ENCODE peak calls at places on chromosomes 16 and 17, in eight cellular contexts. One of them, this sample, is unnamed.
A peak's percentile ranks its signal among the peaks of the same experiment; 100 is the strongest.

GRCh38 chr16:69501956-69502457 is 63.8 kb upstream of the NFAT5 start:
- DNase-seq in fibroblast of the aortic adventitia: peak; percentile 25
- DNase-seq in NB4: no peak
- DNase-seq in AG04450: no peak
- DNase-seq in left ventricle myocardium inferior: no peak
- DNase-seq in fibroblast of mammary gland: no peak
- DNase-seq in thoracic aorta: no peak
- DNase-seq in mammary epithelial cell: no peak
- DNase-seq in this sample: no peak

GRCh38 chr17:17685775-17686291 is 4.6 kb downstream of the RAI1 start:
- DNase-seq in fibroblast of the aortic adventitia: peak; percentile 79
- DNase-seq in NB4: peak; percentile 57
- DNase-seq in AG04450: peak; percentile 68
- DNase-seq in left ventricle myocardium inferior: no peak
- DNase-seq in fibroblast of mammary gland: peak; percentile 88
- DNase-seq in thoracic aorta: no peak
- DNase-seq in mammary epithelial cell: peak; percentile 91
- DNase-seq in this sample: peak; percentile 93

GRCh38 chr17:57830880-57831279 is 19.0 kb downstream of the MRPS23 start:
- DNase-seq in fibroblast of the aortic adventitia: no peak
- DNase-seq in NB4: no peak
- DNase-seq in AG04450: no peak
- DNase-seq in left ventricle myocardium inferior: no peak
- DNase-seq in fibroblast of mammary gland: no peak
- DNase-seq in thoracic aorta: no peak
- DNase-seq in mammary epithelial cell: no peak
- DNase-seq in this sample: no peak

GRCh38 chr17:64180089-64180488 is 50.1 kb upstream of the ERN1 start:
- DNase-seq in fibroblast of the aortic adventitia: peak; percentile 83
- DNase-seq in NB4: peak; percentile 86
- DNase-seq in AG04450: no peak
- DNase-seq in left ventricle myocardium inferior: no peak
- DNase-seq in fibroblast of mammary gland: peak; percentile 72
- DNase-seq in thoracic aorta: no peak
- DNase-seq in mammary epithelial cell: no peak
- DNase-seq in this sample: no peak

GRCh38 chr17:4743898-4744297 is 4.2 kb upstream of the CXCL16 start:
- DNase-seq in fibroblast of the aortic adventitia: no peak
- DNase-seq in NB4: no peak
- DNase-seq in AG04450: no peak
- DNase-seq in left ventricle myocardium inferior: no peak
- DNase-seq in fibroblast of mammary gland: no peak
- DNase-seq in thoracic aorta: no peak
- DNase-seq in mammary epithelial cell: no peak
- DNase-seq in this sample: no peak

GRCh38 chr17:50550661-50551432 is 3.9 kb downstream of the SPATA20 start:
- DNase-seq in fibroblast of the aortic adventitia: peak; percentile 92
- DNase-seq in NB4: peak; percentile 68
- DNase-seq in AG04450: peak; percentile 73
- DNase-seq in left ventricle myocardium inferior: peak; percentile 79
- DNase-seq in fibroblast of mammary gland: peak; percentile 92
- DNase-seq in thoracic aorta: peak; percentile 46
- DNase-seq in mammary epithelial cell: no peak
- DNase-seq in this sample: peak; percentile 56

GRCh38 chr17:8222380-8222629 is 11.9 kb upstream of the AURKB start:
- DNase-seq in fibroblast of the aortic adventitia: no peak
- DNase-seq in NB4: no peak
- DNase-seq in AG04450: no peak
- DNase-seq in left ventricle myocardium inferior: no peak
- DNase-seq in fibroblast of mammary gland: no peak
- DNase-seq in thoracic aorta: no peak
- DNase-seq in mammary epithelial cell: no peak
- DNase-seq in this sample: no peak

GRCh38 chr17:76927577-76927976 is 59.4 kb downstream of the MGAT5B start:
- DNase-seq in fibroblast of the aortic adventitia: no peak
- DNase-seq in NB4: no peak
- DNase-seq in AG04450: no peak
- DNase-seq in left ventricle myocardium inferior: no peak
- DNase-seq in fibroblast of mammary gland: no peak
- DNase-seq in thoracic aorta: no peak
- DNase-seq in mammary epithelial cell: no peak
- DNase-seq in this sample: no peak

GRCh38 chr17:266219-266618 is 84.8 kb upstream of the DOC2B start:
- DNase-seq in fibroblast of the aortic adventitia: no peak
- DNase-seq in NB4: no peak
- DNase-seq in AG04450: no peak
- DNase-seq in left ventricle myocardium inferior: no peak
- DNase-seq in fibroblast of mammary gland: no peak
- DNase-seq in thoracic aorta: no peak
- DNase-seq in mammary epithelial cell: no peak
- DNase-seq in this sample: no peak

GRCh38 chr17:17783825-17784598 is 52.8 kb downstream of the SREBF1 start:
- DNase-seq in fibroblast of the aortic adventitia: peak; percentile 36
- DNase-seq in NB4: peak; percentile 60
- DNase-seq in AG04450: no peak
- DNase-seq in left ventricle myocardium inferior: peak; percentile 66
- DNase-seq in fibroblast of mammary gland: peak; percentile 40
- DNase-seq in thoracic aorta: no peak
- DNase-seq in mammary epithelial cell: no peak
- DNase-seq in this sample: no peak

GRCh38 chr17:60421273-60422161 is 772 bp upstream of the CHCT1 start:
- DNase-seq in fibroblast of the aortic adventitia: peak; percentile 48
- DNase-seq in NB4: peak; percentile 87
- DNase-seq in AG04450: no peak
- DNase-seq in left ventricle myocardium inferior: peak; percentile 68
- DNase-seq in fibroblast of mammary gland: peak; percentile 44
- DNase-seq in thoracic aorta: peak; percentile 31
- DNase-seq in mammary epithelial cell: peak; percentile 26
- DNase-seq in this sample: peak; percentile 18

GRCh38 chr17:27403480-27404005 is 52.7 kb upstream of the KSR1 start:
- DNase-seq in fibroblast of the aortic adventitia: no peak
- DNase-seq in NB4: no peak
- DNase-seq in AG04450: no peak
- DNase-seq in left ventricle myocardium inferior: no peak
- DNase-seq in fibroblast of mammary gland: no peak
- DNase-seq in thoracic aorta: no peak
- DNase-seq in mammary epithelial cell: no peak
- DNase-seq in this sample: no peak

GRCh38 chr17:74813793-74814192 is 37.6 kb upstream of the NAT9 start:
- DNase-seq in fibroblast of the aortic adventitia: no peak
- DNase-seq in NB4: no peak
- DNase-seq in AG04450: no peak
- DNase-seq in left ventricle myocardium inferior: no peak
- DNase-seq in fibroblast of mammary gland: no peak
- DNase-seq in thoracic aorta: no peak
- DNase-seq in mammary epithelial cell: no peak
- DNase-seq in this sample: no peak

GRCh38 chr16:9934723-9935508 is 247.3 kb downstream of the GRIN2A start:
- DNase-seq in fibroblast of the aortic adventitia: peak; percentile 13
- DNase-seq in NB4: peak; percentile 1
- DNase-seq in AG04450: no peak
- DNase-seq in left ventricle myocardium inferior: peak; percentile 41
- DNase-seq in fibroblast of mammary gland: peak; percentile 1
- DNase-seq in thoracic aorta: peak; percentile 7
- DNase-seq in mammary epithelial cell: no peak
- DNase-seq in this sample: no peak

GRCh38 chr16:35339337-35339736 is 1879.9 kb downstream of the TP53TG3F start:
- DNase-seq in fibroblast of the aortic adventitia: no peak
- DNase-seq in NB4: no peak
- DNase-seq in AG04450: no peak
- DNase-seq in left ventricle myocardium inferior: no peak
- DNase-seq in fibroblast of mammary gland: peak; percentile 2
- DNase-seq in thoracic aorta: no peak
- DNase-seq in mammary epithelial cell: no peak
- DNase-seq in this sample: no peak

GRCh38 chr17:34568953-34569352 is 10.4 kb upstream of the TMEM132E start:
- DNase-seq in fibroblast of the aortic adventitia: no peak
- DNase-seq in NB4: no peak
- DNase-seq in AG04450: no peak
- DNase-seq in left ventricle myocardium inferior: no peak
- DNase-seq in fibroblast of mammary gland: no peak
- DNase-seq in thoracic aorta: no peak
- DNase-seq in mammary epithelial cell: no peak
- DNase-seq in this sample: no peak

GRCh38 chr16:21150375-21151001 is at the start of gene DNAH3:
- DNase-seq in fibroblast of the aortic adventitia: no peak
- DNase-seq in NB4: no peak
- DNase-seq in AG04450: no peak
- DNase-seq in left ventricle myocardium inferior: no peak
- DNase-seq in fibroblast of mammary gland: no peak
- DNase-seq in thoracic aorta: no peak
- DNase-seq in mammary epithelial cell: peak; percentile 90
- DNase-seq in this sample: peak; percentile 93

GRCh38 chr16:49431591-49432290 is 58.1 kb downstream of the C16orf78 start:
- DNase-seq in fibroblast of the aortic adventitia: no peak
- DNase-seq in NB4: no peak
- DNase-seq in AG04450: no peak
- DNase-seq in left ventricle myocardium inferior: no peak
- DNase-seq in fibroblast of mammary gland: no peak
- DNase-seq in thoracic aorta: no peak
- DNase-seq in mammary epithelial cell: no peak
- DNase-seq in this sample: no peak

GRCh38 chr16:89404561-89404960 is 85.8 kb downstream of the ANKRD11 start:
- DNase-seq in fibroblast of the aortic adventitia: no peak
- DNase-seq in NB4: no peak
- DNase-seq in AG04450: no peak
- DNase-seq in left ventricle myocardium inferior: peak; percentile 49
- DNase-seq in fibroblast of mammary gland: no peak
- DNase-seq in thoracic aorta: no peak
- DNase-seq in mammary epithelial cell: peak; percentile 62
- DNase-seq in this sample: peak; percentile 69

GRCh38 chr17:17567631-17568030 is 23.9 kb downstream of the PEMT start:
- DNase-seq in fibroblast of the aortic adventitia: peak; percentile 79
- DNase-seq in NB4: no peak
- DNase-seq in AG04450: no peak
- DNase-seq in left ventricle myocardium inferior: peak; percentile 76
- DNase-seq in fibroblast of mammary gland: peak; percentile 32
- DNase-seq in thoracic aorta: peak; percentile 37
- DNase-seq in mammary epithelial cell: no peak
- DNase-seq in this sample: no peak

GRCh38 chr17:17044846-17045561 is 2.7 kb downstream of the MPRIP start:
- DNase-seq in fibroblast of the aortic adventitia: peak; percentile 73
- DNase-seq in NB4: peak; percentile 92
- DNase-seq in AG04450: peak; percentile 26
- DNase-seq in left ventricle myocardium inferior: no peak
- DNase-seq in fibroblast of mammary gland: peak; percentile 71
- DNase-seq in thoracic aorta: no peak
- DNase-seq in mammary epithelial cell: peak; percentile 48
- DNase-seq in this sample: peak; percentile 27

GRCh38 chr16:58755989-58756649 is 22.0 kb upstream of the GOT2 start:
- DNase-seq in fibroblast of the aortic adventitia: peak; percentile 77
- DNase-seq in NB4: peak; percentile 88
- DNase-seq in AG04450: peak; percentile 38
- DNase-seq in left ventricle myocardium inferior: peak; percentile 62
- DNase-seq in fibroblast of mammary gland: peak; percentile 67
- DNase-seq in thoracic aorta: peak; percentile 19
- DNase-seq in mammary epithelial cell: peak; percentile 58
- DNase-seq in this sample: peak; percentile 69

GRCh38 chr17:16282522-16282921 is 65.5 kb downstream of the PIGL start:
- DNase-seq in fibroblast of the aortic adventitia: peak; percentile 89
- DNase-seq in NB4: no peak
- DNase-seq in AG04450: peak; percentile 66
- DNase-seq in left ventricle myocardium inferior: no peak
- DNase-seq in fibroblast of mammary gland: peak; percentile 90
- DNase-seq in thoracic aorta: no peak
- DNase-seq in mammary epithelial cell: peak; percentile 80
- DNase-seq in this sample: peak; percentile 89

GRCh38 chr16:31128711-31129567 is 6.6 kb downstream of the PRSS8 start:
- DNase-seq in fibroblast of the aortic adventitia: no peak
- DNase-seq in NB4: peak; percentile 98
- DNase-seq in AG04450: no peak
- DNase-seq in left ventricle myocardium inferior: peak; percentile 40
- DNase-seq in fibroblast of mammary gland: no peak
- DNase-seq in thoracic aorta: no peak
- DNase-seq in mammary epithelial cell: no peak
- DNase-seq in this sample: peak; percentile 59

GRCh38 chr16:53087101-53087500 is 32.3 kb downstream of the CHD9 start:
- DNase-seq in fibroblast of the aortic adventitia: peak; percentile 64
- DNase-seq in NB4: no peak
- DNase-seq in AG04450: no peak
- DNase-seq in left ventricle myocardium inferior: no peak
- DNase-seq in fibroblast of mammary gland: peak; percentile 87
- DNase-seq in thoracic aorta: no peak
- DNase-seq in mammary epithelial cell: no peak
- DNase-seq in this sample: no peak

GRCh38 chr17:65005858-65006257 is 50.7 kb downstream of the GNA13 start:
- DNase-seq in fibroblast of the aortic adventitia: no peak
- DNase-seq in NB4: no peak
- DNase-seq in AG04450: no peak
- DNase-seq in left ventricle myocardium inferior: no peak
- DNase-seq in fibroblast of mammary gland: no peak
- DNase-seq in thoracic aorta: no peak
- DNase-seq in mammary epithelial cell: no peak
- DNase-seq in this sample: no peak

GRCh38 chr16:85136213-85136704 is 24.0 kb upstream of the CIBAR2 start:
- DNase-seq in fibroblast of the aortic adventitia: no peak
- DNase-seq in NB4: peak; percentile 89
- DNase-seq in AG04450: no peak
- DNase-seq in left ventricle myocardium inferior: no peak
- DNase-seq in fibroblast of mammary gland: peak; percentile 61
- DNase-seq in thoracic aorta: no peak
- DNase-seq in mammary epithelial cell: no peak
- DNase-seq in this sample: no peak

GRCh38 chr16:2966803-2967184 is 2.4 kb upstream of the PAQR4 start:
- DNase-seq in fibroblast of the aortic adventitia: no peak
- DNase-seq in NB4: no peak
- DNase-seq in AG04450: no peak
- DNase-seq in left ventricle myocardium inferior: no peak
- DNase-seq in fibroblast of mammary gland: no peak
- DNase-seq in thoracic aorta: no peak
- DNase-seq in mammary epithelial cell: no peak
- DNase-seq in this sample: no peak
- TF ChIP-seq CTCF in fibroblast of the aortic adventitia: no peak
- TF ChIP-seq CTCF in NB4: no peak
- TF ChIP-seq CTCF in AG04450: no peak
- TF ChIP-seq CTCF in left ventricle myocardium inferior: peak; percentile 23
- TF ChIP-seq CTCF in fibroblast of mammary gland: no peak
- TF ChIP-seq CTCF in thoracic aorta: no peak
- TF ChIP-seq CTCF in mammary epithelial cell: no peak
- TF ChIP-seq CTCF in this sample: no peak

GRCh38 chr16:56852968-56853367 is 12.0 kb upstream of the SLC12A3 start:
- DNase-seq in fibroblast of the aortic adventitia: no peak
- DNase-seq in NB4: no peak
- DNase-seq in AG04450: no peak
- DNase-seq in left ventricle myocardium inferior: no peak
- DNase-seq in fibroblast of mammary gland: no peak
- DNase-seq in thoracic aorta: no peak
- DNase-seq in mammary epithelial cell: no peak
- DNase-seq in this sample: no peak
- TF ChIP-seq CTCF in fibroblast of the aortic adventitia: no peak
- TF ChIP-seq CTCF in NB4: no peak
- TF ChIP-seq CTCF in AG04450: no peak
- TF ChIP-seq CTCF in left ventricle myocardium inferior: no peak
- TF ChIP-seq CTCF in fibroblast of mammary gland: no peak
- TF ChIP-seq CTCF in thoracic aorta: no peak
- TF ChIP-seq CTCF in mammary epithelial cell: no peak
- TF ChIP-seq CTCF in this sample: no peak

GRCh38 chr17:68398731-68399637 is 58.3 kb downstream of the WIPI1 start:
- DNase-seq in fibroblast of the aortic adventitia: peak; percentile 76
- DNase-seq in NB4: peak; percentile 85
- DNase-seq in AG04450: peak; percentile 50
- DNase-seq in left ventricle myocardium inferior: peak; percentile 49
- DNase-seq in fibroblast of mammary gland: peak; percentile 86
- DNase-seq in thoracic aorta: no peak
- DNase-seq in mammary epithelial cell: peak; percentile 32
- DNase-seq in this sample: peak; percentile 50
- TF ChIP-seq CTCF in fibroblast of the aortic adventitia: peak; percentile 81
- TF ChIP-seq CTCF in NB4: peak; percentile 80
- TF ChIP-seq CTCF in AG04450: peak; percentile 90
- TF ChIP-seq CTCF in left ventricle myocardium inferior: peak; percentile 81
- TF ChIP-seq CTCF in fibroblast of mammary gland: peak; percentile 87
- TF ChIP-seq CTCF in thoracic aorta: peak; percentile 67
- TF ChIP-seq CTCF in mammary epithelial cell: peak; percentile 52
- TF ChIP-seq CTCF in this sample: peak; percentile 80

GRCh38 chr17:28675980-28676379 is 14.0 kb downstream of the SUPT6H start:
- DNase-seq in fibroblast of the aortic adventitia: no peak
- DNase-seq in NB4: peak; percentile 20
- DNase-seq in AG04450: no peak
- DNase-seq in left ventricle myocardium inferior: no peak
- DNase-seq in fibroblast of mammary gland: no peak
- DNase-seq in thoracic aorta: no peak
- DNase-seq in mammary epithelial cell: peak; percentile 16
- DNase-seq in this sample: peak; percentile 31
- TF ChIP-seq CTCF in fibroblast of the aortic adventitia: no peak
- TF ChIP-seq CTCF in NB4: peak; percentile 32
- TF ChIP-seq CTCF in AG04450: no peak
- TF ChIP-seq CTCF in left ventricle myocardium inferior: no peak
- TF ChIP-seq CTCF in fibroblast of mammary gland: no peak
- TF ChIP-seq CTCF in thoracic aorta: no peak
- TF ChIP-seq CTCF in mammary epithelial cell: peak; percentile 45
- TF ChIP-seq CTCF in this sample: peak; percentile 58

This sample was measured in bronchial epithelial cell.